ENCODE peak calls at places on chromosomes 6 and 20, in five cellular contexts. T is T-helper 2 cell, H is transverse colon, V is occipital lobe, I is activated B cell treated with CpG ODN at 0.5 μM for 24 hours. B is an unnamed sample.
A peak's percentile ranks its signal among the peaks of the same experiment; 100 is the strongest.

GRCh38 chr6:5554226-5554625 is 292.9 kb downstream of the FARS2 start:
- DNase-seq in H (no peak), I (no peak), V (no peak), T (no peak), B (no peak)

GRCh38 chr6:46549155-46549554 is 57.9 kb upstream of the RCAN2 start:
- DNase-seq in H (no peak), T (no peak), I (no peak), V (no peak), B (no peak)

GRCh38 chr6:113856571-113857564 is at the start of gene MARCKS:
- DNase-seq in T (no peak), V (peak; percentile 68), H (peak; percentile 88), I (peak; percentile 72), B (peak; percentile 71)

GRCh38 chr6:43838276-43839036 is 68.4 kb downstream of the VEGFA start:
- DNase-seq in I (no peak), H (peak; percentile 37), V (no peak), T (no peak), B (no peak)

GRCh38 chr6:116398366-116399005 is 27.7 kb downstream of the DSE start:
- DNase-seq in H (no peak), V (no peak), I (no peak), T (no peak), B (no peak)

GRCh38 chr6:39189131-39189530 is 40.1 kb downstream of the KCNK5 start:
- DNase-seq in T (no peak), I (no peak), H (no peak), V (no peak), B (no peak)

GRCh38 chr20:45433316-45433715 is 17.4 kb downstream of the PIGT start:
- DNase-seq in H (peak; percentile 33), I (no peak), V (peak; percentile 82), T (no peak), B (no peak)

GRCh38 chr6:160534050-160534696 is 129.9 kb downstream of the LPA start:
- DNase-seq in I (peak; percentile 32), H (peak; percentile 54), T (peak; percentile 36), V (no peak), B (peak; percentile 65)

GRCh38 chr6:108133594-108134179 is 32.1 kb upstream of the NR2E1 start:
- DNase-seq in H (peak; percentile 64), V (no peak), T (no peak), I (peak; percentile 42), B (peak; percentile 32)

GRCh38 chr6:155486795-155487294 is 31.2 kb upstream of the NOX3 start:
- DNase-seq in H (no peak), V (no peak), T (no peak), I (no peak), B (no peak)

GRCh38 chr20:36219671-36220220 is 16.5 kb upstream of the AAR2 start:
- DNase-seq in T (no peak), I (no peak), H (no peak), V (no peak), B (no peak)

GRCh38 chr20:49685809-49686208 is 27.9 kb downstream of the B4GALT5 start:
- DNase-seq in T (no peak), I (no peak), H (no peak), V (no peak), B (no peak)

GRCh38 chr20:34710861-34711574 is 6.9 kb downstream of the TP53INP2 start:
- DNase-seq in T (no peak), H (no peak), V (no peak), I (no peak), B (no peak)

GRCh38 chr6:72622094-72622540 is 253 bp downstream of the KCNQ5 start:
- DNase-seq in T (no peak), I (peak; percentile 72), H (peak; percentile 30), V (no peak), B (peak; percentile 54)

GRCh38 chr20:62061851-62062418 is 3.7 kb downstream of the TAF4 start:
- DNase-seq in T (no peak), I (no peak), H (no peak), V (no peak), B (no peak)

GRCh38 chr6:45661667-45662066 is 283.9 kb upstream of the SUPT3H start:
- DNase-seq in H (no peak), T (no peak), V (no peak), I (no peak), B (no peak)

GRCh38 chr6:70753870-70754269 is 86.2 kb downstream of the SMAP1 start:
- DNase-seq in I (no peak), H (no peak), T (no peak), V (no peak), B (no peak)

GRCh38 chr6:118902731-118903130 is 8.8 kb downstream of the ASF1A start:
- DNase-seq in T (no peak), I (no peak), H (no peak), V (no peak), B (no peak)

GRCh38 chr6:169833258-169833794 is 81.9 kb downstream of the ERMARD start:
- DNase-seq in T (no peak), H (no peak), I (no peak), V (no peak), B (no peak)

GRCh38 chr6:42434237-42434636 is 17.5 kb downstream of the TRERF1 start:
- DNase-seq in H (no peak), V (no peak), I (no peak), T (no peak), B (no peak)

GRCh38 chr6:102717737-102718427 is 1324.4 kb downstream of the GRIK2 start:
- DNase-seq in I (no peak), T (no peak), V (no peak), H (no peak), B (no peak)

GRCh38 chr6:157651731-157652490 is 171.1 kb upstream of the SNX9 start:
- DNase-seq in T (no peak), H (no peak), I (no peak), V (no peak), B (no peak)

GRCh38 chr6:78850621-78851020 is 16.7 kb upstream of the IRAK1BP1 start:
- DNase-seq in T (no peak), H (no peak), V (no peak), I (no peak), B (no peak)

GRCh38 chr6:158356586-158357546 is 44.6 kb downstream of the TULP4 start:
- DNase-seq in V (no peak), H (no peak), I (no peak), T (no peak), B (no peak)

B was measured in memory B cell.